ENCODE peak calls at places on chromosomes 1 and 21, in nine cellular contexts. T is Peyer's patch; J is BE2C; K is mesendoderm; H is H9; S is LoVo; M is ELR; P is HS-5; G is effector CD4-positive, alpha-beta T cell. Q is an unnamed sample.

GRCh38 chr1:2233997-2234761 is 6.1 kb downstream of the SKI start:
- DNase-seq in J (no peak), H (peak; percentile 30), M (peak; percentile 77), K (no peak), T (peak; percentile 75), S (no peak), P (peak; percentile 65), G (peak; percentile 76), Q (no peak)

GRCh38 chr1:198157847-198158765 is 1.3 kb downstream of the NEK7 start:
- DNase-seq in J (peak; percentile 15), T (peak; percentile 41), M (peak; percentile 68), P (no peak), G (peak; percentile 14), K (peak; percentile 73), H (peak; percentile 39), S (no peak), Q (no peak)

GRCh38 chr21:42417533-42417932 is 13.8 kb downstream of the UBASH3A start:
- DNase-seq in S (no peak), G (peak; percentile 24), P (no peak), M (no peak), J (no peak), H (no peak), T (no peak), K (no peak), Q (no peak)

GRCh38 chr1:7302873-7303272 is 468.2 kb upstream of the VAMP3 start:
- DNase-seq in T (no peak), P (no peak), G (no peak), J (peak; percentile 20), H (peak; percentile 21), K (no peak), M (no peak), S (no peak), Q (peak; percentile 29)

GRCh38 chr1:17199267-17200044 is 5.5 kb upstream of the PADI1 start:
- DNase-seq in P (no peak), K (no peak), S (peak; percentile 37), G (no peak), H (no peak), T (peak; percentile 28), M (peak; percentile 48), J (no peak), Q (no peak)

GRCh38 chr21:26686278-26686677 is 113.2 kb upstream of the CYYR1 start:
- DNase-seq in J (peak; percentile 67), M (peak; percentile 58), P (peak; percentile 19), S (peak; percentile 4), T (no peak), G (no peak), K (peak; percentile 74), H (peak; percentile 69), Q (peak; percentile 20)

GRCh38 chr1:119974013-119974412 is 77.7 kb upstream of the ADAM30 start:
- DNase-seq in T (no peak), S (no peak), G (no peak), P (no peak), J (no peak), M (no peak), K (no peak), H (no peak), Q (no peak)

GRCh38 chr1:198947456-198947855 is 308.6 kb downstream of the PTPRC start:
- DNase-seq in K (no peak), J (no peak), H (no peak), P (no peak), G (no peak), S (no peak), M (no peak), T (no peak), Q (no peak)

GRCh38 chr1:168752171-168752570 is 23.2 kb upstream of the DPT start:
- DNase-seq in H (no peak), S (peak; percentile 86), K (no peak), J (no peak), T (no peak), M (no peak), P (no peak), G (no peak), Q (peak; percentile 37)

GRCh38 chr1:173410794-173411236 is 66.3 kb upstream of the PRDX6 start:
- DNase-seq in G (no peak), H (no peak), P (no peak), K (no peak), M (no peak), S (no peak), T (no peak), J (no peak), Q (no peak)

GRCh38 chr21:21612446-21612845 is 614.2 kb downstream of the NCAM2 start:
- DNase-seq in P (peak; percentile 64), S (no peak), G (no peak), J (no peak), K (peak; percentile 89), M (peak; percentile 91), H (peak; percentile 33), T (no peak), Q (no peak)

GRCh38 chr1:56190975-56191768 is 388.2 kb downstream of the PLPP3 start:
- DNase-seq in K (no peak), P (peak; percentile 16), H (no peak), S (no peak), T (no peak), M (no peak), J (no peak), G (no peak), Q (no peak)

GRCh38 chr1:177334276-177334675 is 163.5 kb downstream of the BRINP2 start:
- DNase-seq in P (no peak), K (peak; percentile 37), M (no peak), J (no peak), G (no peak), H (no peak), S (no peak), T (no peak), Q (peak; percentile 36)

Q was measured in HEK293T.